ENCODE peak calls at places on chromosomes 1 and 21, in four cellular contexts. L, N, M and Q are unnamed samples.

GRCh38 chr1:182169203-182169602 is 107.7 kb upstream of the ZNF648 start:
- DNase-seq in L (no peak), N (no peak), M (no peak), Q (no peak)

GRCh38 chr21:27799861-27800260 is 833.0 kb upstream of the ADAMTS5 start:
- DNase-seq in L (no peak), N (no peak), M (no peak), Q (no peak)

GRCh38 chr1:2400950-2401649 is 9.5 kb downstream of the RER1 start:
- DNase-seq in L (no peak), N (no peak), M (no peak), Q (no peak)

GRCh38 chr1:3105167-3105863 is 36.3 kb downstream of the PRDM16 start:
- DNase-seq in M (no peak), L (peak; percentile 80), N (no peak), Q (no peak)

GRCh38 chr1:30405631-30406212 is 317.7 kb downstream of the MATN1 start:
- DNase-seq in M (no peak), N (no peak), L (no peak), Q (no peak)

GRCh38 chr21:38470762-38471161 is 27.5 kb downstream of the ERG start:
- DNase-seq in N (no peak), M (no peak), L (no peak), Q (no peak)

GRCh38 chr1:151756291-151756690 is 7.0 kb downstream of the MRPL9 start:
- DNase-seq in M (no peak), L (no peak), N (no peak), Q (peak; percentile 44)

GRCh38 chr1:18183477-18183974 is 75.9 kb downstream of the IGSF21 start:
- DNase-seq in M (no peak), N (no peak), L (no peak), Q (no peak)

GRCh38 chr1:156709743-156710489 is 4.5 kb upstream of the CRABP2 start:
- DNase-seq in N (no peak), M (no peak), L (no peak), Q (peak; percentile 62)

GRCh38 chr1:37983546-37983945 is 6.3 kb downstream of the SF3A3 start:
- DNase-seq in M (no peak), N (no peak), L (no peak), Q (no peak)

GRCh38 chr1:46342084-46342656 is 1.6 kb downstream of the NSUN4 start:
- DNase-seq in N (peak; percentile 56), L (no peak), M (peak; percentile 39), Q (peak; percentile 55)

GRCh38 chr1:20716232-20716631 is 1.6 kb downstream of the KIF17 start:
- DNase-seq in M (no peak), N (no peak), L (no peak), Q (no peak)

GRCh38 chr1:20719871-20720620 is 2.2 kb upstream of the KIF17 start:
- DNase-seq in M (no peak), L (no peak), N (no peak), Q (no peak)

GRCh38 chr1:20715406-20715805 is 2.4 kb downstream of the KIF17 start:
- DNase-seq in M (no peak), N (no peak), L (no peak), Q (no peak)

GRCh38 chr1:20719261-20719660 is 1.5 kb upstream of the KIF17 start:
- DNase-seq in N (no peak), M (no peak), L (no peak), Q (no peak)

DNA sequence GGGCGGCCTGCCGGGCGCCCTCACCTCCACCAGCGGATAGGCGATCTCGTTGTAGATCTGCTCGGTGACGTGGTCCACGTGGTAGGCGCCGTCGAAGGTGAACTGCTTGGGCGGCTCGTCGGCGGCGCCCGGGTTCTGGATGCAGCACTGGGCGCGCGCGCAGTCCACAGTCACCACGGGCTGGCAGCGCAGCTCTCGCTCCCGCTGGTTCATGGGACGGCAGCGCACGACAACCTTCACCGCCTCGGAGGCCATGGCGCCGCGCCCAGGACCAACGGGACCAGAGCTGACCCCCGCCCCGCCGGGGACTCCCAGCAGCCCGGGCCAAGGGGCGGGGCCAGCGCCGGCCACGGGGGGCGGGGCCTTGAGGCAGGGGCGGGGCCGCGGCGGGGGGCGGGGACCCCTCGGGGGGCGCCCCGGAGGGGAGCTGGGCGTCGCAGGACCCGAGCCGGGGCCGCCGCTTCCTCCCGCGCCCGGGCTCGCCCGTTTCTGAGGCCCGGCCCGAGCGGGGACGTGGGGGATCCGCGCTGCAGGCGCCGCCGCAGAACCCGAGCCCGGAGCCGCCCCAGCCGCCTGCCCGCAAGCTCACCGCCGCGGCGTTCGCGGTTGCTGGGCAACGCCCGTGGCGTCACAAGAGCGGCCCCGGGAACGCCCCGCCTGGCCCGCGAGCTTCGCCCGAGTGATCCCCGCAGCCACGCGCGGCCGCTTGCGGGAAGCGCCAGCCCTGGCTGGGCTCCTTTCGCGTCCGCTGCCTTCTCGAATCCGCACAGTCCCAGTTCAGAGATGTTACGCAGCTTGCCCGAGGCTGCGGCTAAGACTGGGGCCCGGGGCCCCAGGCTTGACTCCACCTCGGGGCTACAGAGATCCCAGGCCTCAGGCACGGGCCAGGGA is at the start of gene KIF17:
- DNase-seq in M (peak; percentile 90), L (peak; percentile 93), N (no peak), Q (peak; percentile 72)
- TF ChIP-seq CHD1 in M (no peak), L (no peak), N (no peak), Q (no peak)

GRCh38 chr1:210264521-210265380 is 32.2 kb downstream of the SERTAD4 start:
- DNase-seq in M (no peak), L (no peak), N (no peak), Q (no peak)
- TF ChIP-seq CTCF in M (no peak), L (peak; percentile 28), N (no peak), Q (no peak)

GRCh38 chr1:101264699-101265098 is 27.9 kb downstream of the S1PR1 start:
- DNase-seq in L (no peak), N (no peak), M (no peak), Q (no peak)

GRCh38 chr1:101260531-101260930 is 23.7 kb downstream of the S1PR1 start:
- DNase-seq in N (no peak), L (no peak), M (no peak), Q (peak; percentile 8)

GRCh38 chr1:101262060-101262459 is 25.2 kb downstream of the S1PR1 start:
- DNase-seq in N (no peak), M (no peak), L (no peak), Q (no peak)

GRCh38 chr1:101261629-101262028 is 24.8 kb downstream of the S1PR1 start:
- DNase-seq in M (no peak), L (no peak), N (no peak), Q (no peak)

DNA sequence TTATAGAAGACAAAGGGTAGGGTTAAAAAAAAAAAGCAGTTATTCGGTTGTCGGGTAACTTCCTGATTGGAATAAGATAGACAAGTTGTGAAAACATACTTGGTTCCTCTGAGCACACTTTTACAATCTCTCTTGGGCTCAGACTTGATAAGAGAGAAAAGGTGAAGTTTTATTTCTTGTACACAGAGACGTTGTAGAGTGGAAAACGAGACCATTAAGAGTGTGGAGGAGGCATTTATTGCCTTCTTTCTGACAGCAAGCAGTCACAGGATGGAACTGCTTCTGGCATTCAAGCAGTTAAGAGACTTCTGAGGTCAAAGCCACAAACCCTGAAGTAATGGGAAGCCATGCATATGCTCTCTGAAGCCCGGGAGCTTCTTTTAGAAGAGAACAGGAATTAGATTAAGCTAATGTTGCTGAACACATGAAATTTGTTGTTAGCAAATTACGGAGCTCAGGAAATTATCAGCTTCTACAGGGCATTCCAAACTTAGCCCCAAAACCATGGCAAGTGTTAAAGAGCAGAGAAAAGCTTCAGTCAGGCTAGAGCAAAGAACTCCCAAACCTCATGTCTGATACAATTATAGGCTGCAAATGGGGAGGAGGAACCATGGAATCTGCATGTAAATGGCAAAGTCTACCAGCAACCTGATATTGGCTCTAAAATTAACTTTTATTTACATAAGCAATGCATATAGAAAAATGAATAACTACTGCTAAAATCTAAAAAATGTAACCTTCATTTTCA is 26.0 kb downstream of the S1PR1 start:
- DNase-seq in N (no peak), L (no peak), M (no peak), Q (no peak)
- H2AFZ ChIP-seq in N (peak overlapping the region; percentile 52), L (peak overlapping the region; percentile 47), M (peak overlapping the region; percentile 82), Q (peak overlapping the region; percentile 28)

DNA sequence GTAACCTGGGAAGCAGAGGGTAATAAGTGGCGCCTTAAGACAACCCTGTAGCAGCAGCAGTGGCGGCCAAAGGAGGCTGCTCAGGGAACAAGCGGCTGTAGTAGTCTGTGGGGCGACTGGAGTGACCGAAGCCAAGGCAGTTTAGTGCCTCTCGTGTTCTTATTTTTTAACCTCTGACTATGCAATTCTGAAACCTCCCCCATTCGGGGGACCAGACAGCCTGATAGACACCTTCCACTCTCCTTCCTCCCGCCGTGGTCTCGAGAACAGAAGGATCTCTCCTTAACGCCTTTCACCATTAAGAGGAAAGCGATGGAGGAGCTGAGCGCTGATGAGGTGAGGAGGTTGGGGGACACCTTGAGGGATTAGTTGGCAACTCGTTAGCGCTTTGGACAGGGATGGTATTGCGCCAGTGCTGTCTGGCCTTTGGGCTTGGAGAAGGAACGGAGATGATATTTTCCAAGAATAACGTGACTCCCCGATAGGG is 644 bp downstream of the UBE4B start:
- DNase-seq in N (no peak), M (no peak), L (no peak), Q (peak; percentile 25)
- TF ChIP-seq CHD1 in N (no peak), M (peak; percentile 22), L (no peak), Q (no peak)

DNA sequence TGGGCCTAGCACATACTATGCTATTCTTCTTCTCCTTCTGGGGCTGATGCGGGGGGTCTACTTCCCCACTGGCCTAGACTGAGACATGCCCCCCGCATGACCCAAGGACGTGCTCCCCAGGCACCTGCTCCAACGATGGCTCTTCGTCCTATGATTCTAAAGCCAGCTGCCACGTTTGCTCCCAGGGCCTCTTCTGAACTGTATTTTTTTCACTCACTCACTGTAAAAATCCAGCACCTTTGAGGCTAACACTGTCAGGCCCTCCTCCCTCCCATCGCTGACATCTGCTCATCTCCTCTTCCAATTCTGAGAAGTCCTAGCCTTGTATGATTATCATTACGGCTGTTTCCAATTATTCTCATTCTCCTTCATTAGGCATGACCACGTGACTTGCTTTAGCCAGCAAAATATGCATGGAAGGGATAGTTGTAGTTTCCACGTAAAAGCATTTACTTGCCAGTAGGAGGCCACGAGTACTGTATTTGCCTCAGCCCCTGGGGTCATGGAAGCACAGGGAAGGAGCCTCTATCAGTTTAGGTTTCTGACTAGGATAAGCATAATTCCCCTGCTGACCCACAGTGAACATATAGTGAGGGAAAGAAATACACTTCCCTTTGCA is 19.1 kb upstream of the EDN2 start:
- DNase-seq in M (peak; percentile 49), L (no peak), N (no peak), Q (no peak)
- TF ChIP-seq CTCF in M (peak; percentile 8), L (peak; percentile 8), N (no peak), Q (no peak)

DNA sequence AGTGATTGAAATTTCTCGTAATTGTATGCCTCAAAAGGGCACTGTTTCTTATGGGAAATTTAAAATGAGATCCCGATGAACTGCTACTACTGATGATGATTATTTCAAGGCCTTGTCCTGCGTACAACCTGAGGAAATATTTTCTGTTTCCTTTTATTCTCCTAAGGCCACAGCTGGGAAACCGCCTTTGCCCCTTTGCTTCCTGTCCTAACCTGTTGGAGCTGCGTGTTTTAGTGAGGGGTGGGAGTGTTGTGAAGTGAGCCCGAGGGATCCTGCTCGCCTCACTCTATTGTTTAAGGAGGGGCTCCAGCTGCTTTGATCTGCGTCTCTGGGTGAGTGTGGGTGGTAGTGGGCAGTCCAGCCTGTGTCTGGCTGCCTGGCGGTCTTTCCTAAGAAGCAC is 14.4 kb downstream of the LAMC2 start:
- DNase-seq in M (no peak), L (no peak), N (no peak), Q (no peak)
- H2AFZ ChIP-seq in M (no peak overlapping the region), L (no peak overlapping the region), N (no peak overlapping the region), Q (no peak overlapping the region)